ENCODE peak calls at places on chromosomes 7 and 10, in nine cellular contexts. Q is prostate gland, W is Panc1, F is H1, O is transverse colon, H is K562, P is sigmoid colon, J is HL-60, U is upper lobe of left lung. B is an unnamed sample.

GRCh38 chr10:80454526-80455460 is 683 bp downstream of the TSPAN14 start:
- DNase-seq in Q (no peak), W (no peak), F (no peak), O (peak; percentile 86), H (peak; percentile 62), P (peak; percentile 78), J (peak; percentile 39), U (peak; percentile 59), B (no peak)

GRCh38 chr10:132220061-132220460 is 33.3 kb downstream of the DPYSL4 start:
- DNase-seq in Q (no peak), W (no peak), F (no peak), O (no peak), H (no peak), P (no peak), J (no peak), U (no peak), B (no peak)

GRCh38 chr7:135690566-135690965 is 28.3 kb downstream of the STMP1 start:
- DNase-seq in Q (no peak), W (no peak), F (no peak), O (no peak), H (no peak), P (no peak), J (no peak), U (no peak), B (no peak)

GRCh38 chr10:116974442-116975005 is 30.5 kb downstream of the SHTN1 start:
- DNase-seq in Q (no peak), W (no peak), F (no peak), O (no peak), H (no peak), P (no peak), J (no peak), U (no peak), B (no peak)

GRCh38 chr10:34384363-34384762 is 430.7 kb downstream of the PARD3 start:
- DNase-seq in Q (no peak), W (no peak), F (no peak), O (no peak), H (no peak), P (no peak), J (no peak), U (no peak), B (no peak)

GRCh38 chr7:50595538-50596102 is 30.4 kb upstream of the DDC start:
- DNase-seq in Q (no peak), W (no peak), F (no peak), O (no peak), H (peak; percentile 44), P (no peak), J (no peak), U (no peak), B (no peak)

GRCh38 chr7:100353685-100354330 is 4.1 kb upstream of the PILRB start:
- DNase-seq in Q (no peak), W (no peak), F (no peak), O (no peak), H (no peak), P (peak; percentile 57), J (no peak), U (no peak), B (no peak)

GRCh38 chr7:4015996-4016395 is 666.1 kb upstream of the FOXK1 start:
- DNase-seq in Q (no peak), W (no peak), F (no peak), O (no peak), H (no peak), P (no peak), J (no peak), U (no peak), B (no peak)

GRCh38 chr10:15182541-15183207 is 14.2 kb upstream of the NMT2 start:
- DNase-seq in Q (no peak), W (no peak), F (no peak), O (no peak), H (no peak), P (no peak), J (no peak), U (no peak), B (no peak)

GRCh38 chr10:77266242-77266641 is 371.4 kb downstream of the KCNMA1 start:
- DNase-seq in Q (peak; percentile 42), W (no peak), F (no peak), O (no peak), H (no peak), P (no peak), J (no peak), U (no peak), B (no peak)

GRCh38 chr10:2619472-2619871 is 447.9 kb upstream of the PFKP start:
- DNase-seq in Q (no peak), W (peak; percentile 5), F (no peak), O (no peak), H (peak; percentile 9), P (no peak), J (peak; percentile 31), U (no peak), B (no peak)

GRCh38 chr10:71819985-71820384 is 31.1 kb downstream of the PSAP start:
- DNase-seq in Q (no peak), W (no peak), F (no peak), O (no peak), H (no peak), P (no peak), J (no peak), U (no peak), B (no peak)

GRCh38 chr10:71817831-71818268 is 33.2 kb downstream of the PSAP start:
- DNase-seq in Q (no peak), W (no peak), F (no peak), O (no peak), H (no peak), P (peak; percentile 87), J (peak; percentile 73), U (peak; percentile 71), B (no peak)

GRCh38 chr10:71818674-71819260 is 32.3 kb downstream of the PSAP start:
- DNase-seq in Q (no peak), W (no peak), F (no peak), O (no peak), H (no peak), P (no peak), J (no peak), U (no peak), B (no peak)

GRCh38 chr10:71820966-71821365 is 30.1 kb downstream of the PSAP start:
- DNase-seq in Q (no peak), W (no peak), F (no peak), O (no peak), H (no peak), P (no peak), J (no peak), U (no peak), B (no peak)

GRCh38 chr10:71819479-71819878 is 31.6 kb downstream of the PSAP start:
- DNase-seq in Q (no peak), W (no peak), F (no peak), O (no peak), H (no peak), P (no peak), J (no peak), U (no peak), B (no peak)
- TF ChIP-seq POLR2AphosphoS5 in Q (no peak), W (no peak), F (no peak), O (no peak), H (no peak), P (no peak), J (no peak), U (no peak), B (no peak)

GRCh38 chr10:47299611-47299988 is 397 bp upstream of the GDF10 start:
- DNase-seq in Q (no peak), W (no peak), F (no peak), O (no peak), H (no peak), P (no peak), J (no peak), U (no peak), B (no peak)
- H3K4me3 ChIP-seq in Q (peak overlapping the region; percentile 28), W (peak overlapping the region; percentile 12), F (peak overlapping the region; percentile 64), O (no peak overlapping the region), H (no peak overlapping the region), P (peak overlapping the region; percentile 39), J (no peak overlapping the region), U (no peak overlapping the region), B (no peak overlapping the region)

GRCh38 chr7:123682690-123683089 is 27.0 kb downstream of the LMOD2 start:
- DNase-seq in Q (peak; percentile 21), W (peak; percentile 35), F (no peak), O (no peak), H (peak; percentile 43), P (no peak), J (peak; percentile 25), U (no peak), B (peak; percentile 35)
- TF ChIP-seq POLR2AphosphoS5 in Q (peak; percentile 7), W (no peak), F (no peak), O (no peak), H (no peak), P (no peak), J (no peak), U (no peak), B (no peak)

DNA sequence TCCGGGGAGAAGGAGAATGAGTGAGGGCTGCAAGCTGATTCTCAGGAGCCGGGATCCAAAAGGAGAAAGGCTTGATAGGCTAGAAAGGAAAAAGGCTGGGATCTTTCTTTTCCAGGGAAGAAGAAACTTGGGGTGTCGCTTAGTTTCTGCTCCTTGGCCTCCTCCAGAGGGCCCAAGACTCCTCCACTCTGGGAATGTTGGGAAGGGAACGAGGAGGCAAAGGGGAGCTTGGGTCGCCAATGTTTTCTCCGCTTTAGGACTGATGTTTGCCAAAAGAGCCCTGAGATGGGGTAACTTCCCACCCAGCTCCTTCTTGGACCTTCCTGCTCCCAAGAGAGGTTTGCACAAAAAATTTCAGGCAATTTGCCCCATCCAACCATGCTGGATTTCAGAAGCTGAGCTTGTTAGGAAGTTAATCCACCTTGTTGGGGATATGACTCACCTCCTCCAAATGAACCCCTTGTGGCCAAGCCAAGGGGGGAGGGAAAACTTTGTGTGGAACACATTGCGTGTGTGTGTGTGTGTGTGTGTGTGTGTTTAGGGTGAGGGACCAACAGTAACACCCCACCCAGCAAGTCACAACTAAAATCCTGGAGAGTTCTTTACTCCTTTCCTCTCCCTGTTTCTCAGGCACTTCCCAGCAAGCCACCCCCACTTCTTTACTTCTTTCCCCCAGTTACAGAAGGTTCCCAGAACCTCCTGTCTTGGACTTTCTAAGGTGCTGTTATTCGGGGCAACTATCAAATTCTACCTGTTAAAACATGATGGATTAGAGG is 8.7 kb upstream of the HOXA2 start:
- DNase-seq in Q (no peak), W (no peak), F (no peak), O (no peak), H (no peak), P (peak; percentile 85), J (no peak), U (no peak), B (no peak)
- H3K4me3 ChIP-seq in Q (peak overlapping the region; percentile 15), W (peak overlapping the region; percentile 92), F (peak overlapping the region; percentile 46), O (peak overlapping the region; percentile 17), H (no peak overlapping the region), P (peak overlapping the region; percentile 38), J (no peak overlapping the region), U (no peak overlapping the region), B (peak overlapping the region; percentile 42)